ENCODE peak calls at places on chromosomes 13 and 19, in seven cellular contexts. Z is ACHN; H is activated naive CD8-positive, alpha-beta T cell treated with anti-CD3 and anti-CD28 coated beads, Interleukin-2, amount 10 ng/mL, durations not matched to agents 7 days and 5 days; C is aorta; A is ureter; R is stromal cell of bone marrow; T is NCI-H2107. O is an unnamed sample.

GRCh38 chr19:12800873-12801465 is 631 bp downstream of the PRDX2 start:
- DNase-seq in H (no peak), C (no peak), T (no peak), Z (no peak), A (no peak), R (no peak), O (peak; percentile 67)

GRCh38 chr19:29724102-29724641 is 9.1 kb upstream of the C19orf12 start:
- DNase-seq in R (no peak), A (no peak), T (no peak), C (no peak), Z (no peak), H (peak; percentile 56), O (no peak)

GRCh38 chr13:99626461-99627082 is 125.3 kb downstream of the TM9SF2 start:
- DNase-seq in T (no peak), C (no peak), Z (peak; percentile 42), A (no peak), H (no peak), R (no peak), O (no peak)

GRCh38 chr19:12841094-12841493 is 2.8 kb downstream of the MAST1 start:
- DNase-seq in C (no peak), R (no peak), A (no peak), Z (no peak), T (no peak), H (peak; percentile 49), O (no peak)

GRCh38 chr19:52533901-52534300 is 6.4 kb downstream of the ZNF808 start:
- DNase-seq in C (no peak), T (no peak), R (no peak), Z (no peak), H (no peak), A (no peak), O (no peak)

GRCh38 chr19:44848805-44849457 is 2.8 kb downstream of the NECTIN2 start:
- DNase-seq in C (no peak), H (no peak), Z (no peak), T (no peak), A (no peak), R (no peak), O (no peak)

GRCh38 chr19:40617961-40618360 is 16.8 kb downstream of the LTBP4 start:
- DNase-seq in R (no peak), A (no peak), H (no peak), C (no peak), T (no peak), Z (no peak), O (no peak)

GRCh38 chr13:110015253-110015652 is 228.9 kb upstream of the IRS2 start:
- DNase-seq in R (peak; percentile 15), A (peak; percentile 57), T (peak; percentile 14), C (no peak), Z (no peak), H (no peak), O (no peak)

GRCh38 chr13:38530492-38530891 is 156.4 kb upstream of the FREM2 start:
- DNase-seq in A (no peak), C (no peak), H (no peak), T (no peak), R (peak; percentile 5), Z (peak; percentile 26), O (no peak)

GRCh38 chr19:36140289-36141038 is 598 bp downstream of the CAPNS1 start:
- DNase-seq in R (no peak), H (no peak), A (peak; percentile 65), T (no peak), C (peak; percentile 71), Z (peak; percentile 67), O (peak; percentile 72)

GRCh38 chr19:45251452-45252354 is 632 bp downstream of the MARK4 start:
- DNase-seq in Z (no peak), H (peak; percentile 59), R (no peak), T (no peak), A (peak; percentile 52), C (peak; percentile 64), O (no peak)

GRCh38 chr13:110388141-110388943 is 81.3 kb downstream of the COL4A2 start:
- DNase-seq in H (no peak), R (peak; percentile 30), Z (no peak), C (peak; percentile 77), T (peak; percentile 7), A (peak; percentile 76), O (no peak)

GRCh38 chr13:50635504-50635903 is 208.0 kb downstream of the DLEU7 start:
- DNase-seq in Z (no peak), C (no peak), A (peak; percentile 58), T (no peak), H (no peak), R (no peak), O (peak; percentile 51)

GRCh38 chr19:44575116-44575700 is 38.2 kb upstream of the IGSF23 start:
- DNase-seq in A (peak; percentile 12), T (no peak), C (no peak), Z (no peak), H (no peak), R (no peak), O (no peak)

GRCh38 chr19:40139533-40140287 is 49.0 kb upstream of the ZNF780A start:
- DNase-seq in T (peak; percentile 15), H (no peak), Z (peak; percentile 45), C (no peak), A (no peak), R (peak; percentile 21), O (no peak)

GRCh38 chr19:50328257-50329145 is 676 bp downstream of the KCNC3 start:
- DNase-seq in R (no peak), T (no peak), C (no peak), H (peak; percentile 48), Z (no peak), A (no peak), O (peak; percentile 53)

GRCh38 chr13:49635599-49636433 is 7.5 kb downstream of the ARL11 start:
- DNase-seq in Z (no peak), A (no peak), T (peak; percentile 8), C (no peak), H (peak; percentile 33), R (peak; percentile 25), O (no peak)

GRCh38 chr13:72648513-72649065 is 78.8 kb downstream of the MZT1 start:
- DNase-seq in Z (no peak), A (no peak), H (no peak), C (no peak), T (no peak), R (no peak), O (no peak)

GRCh38 chr19:18112989-18113478 is 15.5 kb downstream of the MAST3 start:
- DNase-seq in T (peak; percentile 46), C (peak; percentile 90), A (peak; percentile 90), H (peak; percentile 86), R (peak; percentile 67), Z (peak; percentile 76), O (peak; percentile 93)

GRCh38 chr19:39506944-39507714 is 7.8 kb upstream of the SELENOV start:
- DNase-seq in H (peak; percentile 73), Z (peak; percentile 70), R (no peak), A (no peak), T (no peak), C (no peak), O (no peak)

GRCh38 chr13:45325806-45326205 is 15.2 kb downstream of the TPT1 start:
- DNase-seq in H (no peak), T (no peak), A (no peak), C (peak; percentile 67), R (peak; percentile 93), Z (peak; percentile 45), O (no peak)

GRCh38 chr19:32397736-32398135 is 7.8 kb upstream of the DPY19L3 start:
- DNase-seq in T (no peak), Z (peak; percentile 56), A (no peak), H (no peak), R (peak; percentile 54), C (no peak), O (no peak)

GRCh38 chr13:112910016-112910415 is 59.0 kb upstream of the MCF2L start:
- DNase-seq in A (no peak), Z (no peak), C (no peak), T (no peak), H (no peak), R (no peak), O (no peak)

O was measured in Peyer's patch.